ENCODE peak calls at places on chromosomes 2 and 18, in five cellular contexts. Y is GM23248, D is PC-3, R is A549, X is small intestine. U is an unnamed sample.

GRCh38 chr2:239313251-239313650 is 87.6 kb downstream of the HDAC4 start:
- DNase-seq in Y (no peak), D (no peak), R (no peak), X (no peak), U (no peak)

GRCh38 chr2:197708331-197708730 is 3.2 kb downstream of the MARS2 start:
- DNase-seq in Y (peak), D (peak), R (no peak), X (peak), U (peak)

GRCh38 chr2:24045511-24046508 is 1.4 kb downstream of the WDCP start:
- DNase-seq in Y (no peak), D (no peak), R (no peak), X (peak), U (no peak)

GRCh38 chr2:223117533-223117932 is 65.5 kb downstream of the KCNE4 start:
- DNase-seq in Y (no peak), D (no peak), R (no peak), X (no peak), U (no peak)

GRCh38 chr2:46072146-46072820 is 224.9 kb upstream of the EPAS1 start:
- DNase-seq in Y (no peak), D (no peak), R (no peak), X (no peak), U (peak)

GRCh38 chr2:75503048-75503607 is 57.6 kb downstream of the EVA1A start:
- DNase-seq in Y (peak), D (peak), R (peak), X (no peak), U (no peak)

GRCh38 chr2:207240649-207241048 is 74.9 kb upstream of the KLF7 start:
- DNase-seq in Y (no peak), D (no peak), R (no peak), X (peak), U (no peak)

GRCh38 chr2:60227014-60227413 is 326.4 kb downstream of the BCL11A start:
- DNase-seq in Y (no peak), D (no peak), R (no peak), X (no peak), U (no peak)

GRCh38 chr18:54257015-54257414 is 12.3 kb upstream of the POLI start:
- DNase-seq in Y (peak), D (no peak), R (no peak), X (no peak), U (no peak)

GRCh38 chr2:22683911-22684310 is 701.1 kb upstream of the KLHL29 start:
- DNase-seq in Y (no peak), D (no peak), R (no peak), X (no peak), U (no peak)

GRCh38 chr2:181680055-181680936 is at the start of gene NEUROD1:
- DNase-seq in Y (no peak), D (no peak), R (peak), X (no peak), U (no peak)

GRCh38 chr2:190186238-190186637 is 123.7 kb upstream of the MSTN start:
- DNase-seq in Y (peak), D (no peak), R (no peak), X (no peak), U (no peak)

GRCh38 chr2:46180189-46180588 is 117.0 kb upstream of the EPAS1 start:
- DNase-seq in Y (no peak), D (no peak), R (no peak), X (no peak), U (no peak)

GRCh38 chr2:111948832-111949231 is 50.4 kb downstream of the MERTK start:
- DNase-seq in Y (no peak), D (no peak), R (no peak), X (peak), U (no peak)

GRCh38 chr2:46144133-46144800 is 152.9 kb upstream of the EPAS1 start:
- DNase-seq in Y (no peak), D (no peak), R (no peak), X (peak), U (no peak)

GRCh38 chr2:176650811-176651559 is 381.7 kb downstream of the MTX2 start:
- DNase-seq in Y (no peak), D (no peak), R (no peak), X (no peak), U (no peak)

GRCh38 chr18:23825978-23826405 is 136.7 kb downstream of the LAMA3 start:
- DNase-seq in Y (peak), D (peak), R (no peak), X (no peak), U (peak)

GRCh38 chr2:29213871-29214341 is 98.7 kb downstream of the CLIP4 start:
- DNase-seq in Y (peak), D (peak), R (no peak), X (no peak), U (no peak)

GRCh38 chr2:102106133-102106556 is 36.4 kb upstream of the IL1R1 start:
- DNase-seq in Y (peak), D (peak), R (peak), X (no peak), U (peak)

GRCh38 chr2:206915136-206915535 is 24.2 kb upstream of the CPO start:
- DNase-seq in Y (peak), D (peak), R (peak), X (peak), U (peak)

GRCh38 chr2:65722028-65722427 is 289.6 kb upstream of the SPRED2 start:
- DNase-seq in Y (peak), D (peak), R (peak), X (no peak), U (no peak)

GRCh38 chr2:105781274-105781673 is 36.6 kb downstream of the NCK2 start:
- DNase-seq in Y (no peak), D (no peak), R (no peak), X (no peak), U (no peak)

GRCh38 chr2:237859082-237859433 is 365 bp upstream of the RAMP1 start:
- DNase-seq in Y (no peak), D (peak), R (no peak), X (peak), U (no peak)

GRCh38 chr18:50125456-50125855 is 69.5 kb downstream of the MYO5B start:
- DNase-seq in Y (no peak), D (no peak), R (no peak), X (no peak), U (no peak)

GRCh38 chr18:62777814-62778213 is 62.5 kb downstream of the PHLPP1 start:
- DNase-seq in Y (peak), D (no peak), R (no peak), X (no peak), U (no peak)

GRCh38 chr2:134783912-134784311 is 54.5 kb upstream of the ACMSD start:
- DNase-seq in Y (no peak), D (no peak), R (no peak), X (no peak), U (no peak)

GRCh38 chr2:234081970-234082822 is 31.7 kb downstream of the SPP2 start:
- DNase-seq in Y (no peak), D (peak), R (peak), X (peak), U (no peak)

GRCh38 chr2:143261986-143262784 is 133.0 kb downstream of the ARHGAP15 start:
- DNase-seq in Y (peak), D (no peak), R (no peak), X (peak), U (peak)

GRCh38 chr2:24456610-24457556 is 34.2 kb upstream of the NCOA1 start:
- DNase-seq in Y (peak), D (peak), R (peak), X (no peak), U (peak)

GRCh38 chr2:8009010-8009597 is 672.8 kb upstream of the ID2 start:
- DNase-seq in Y (peak), D (peak), R (no peak), X (no peak), U (no peak)

GRCh38 chr2:130963058-130963848 is 126.5 kb downstream of the ARHGEF4 start:
- DNase-seq in Y (no peak), D (no peak), R (no peak), X (no peak), U (no peak)

GRCh38 chr2:30565860-30566358 is 118.9 kb downstream of the LCLAT1 start:
- DNase-seq in Y (peak), D (no peak), R (no peak), X (no peak), U (peak)

GRCh38 chr2:234960091-234961088 is 8.6 kb downstream of the SH3BP4 start:
- DNase-seq in Y (peak), D (no peak), R (no peak), X (no peak), U (no peak)

GRCh38 chr2:37506407-37507068 is 162.1 kb downstream of the QPCT start:
- DNase-seq in Y (peak), D (no peak), R (no peak), X (no peak), U (no peak)

GRCh38 chr2:123195957-123196356 is 829.1 kb upstream of the CNTNAP5 start:
- DNase-seq in Y (no peak), D (no peak), R (no peak), X (no peak), U (no peak)

GRCh38 chr2:16625201-16625729 is 40.4 kb downstream of the CYRIA start:
- DNase-seq in Y (no peak), D (no peak), R (no peak), X (no peak), U (no peak)

DNA sequence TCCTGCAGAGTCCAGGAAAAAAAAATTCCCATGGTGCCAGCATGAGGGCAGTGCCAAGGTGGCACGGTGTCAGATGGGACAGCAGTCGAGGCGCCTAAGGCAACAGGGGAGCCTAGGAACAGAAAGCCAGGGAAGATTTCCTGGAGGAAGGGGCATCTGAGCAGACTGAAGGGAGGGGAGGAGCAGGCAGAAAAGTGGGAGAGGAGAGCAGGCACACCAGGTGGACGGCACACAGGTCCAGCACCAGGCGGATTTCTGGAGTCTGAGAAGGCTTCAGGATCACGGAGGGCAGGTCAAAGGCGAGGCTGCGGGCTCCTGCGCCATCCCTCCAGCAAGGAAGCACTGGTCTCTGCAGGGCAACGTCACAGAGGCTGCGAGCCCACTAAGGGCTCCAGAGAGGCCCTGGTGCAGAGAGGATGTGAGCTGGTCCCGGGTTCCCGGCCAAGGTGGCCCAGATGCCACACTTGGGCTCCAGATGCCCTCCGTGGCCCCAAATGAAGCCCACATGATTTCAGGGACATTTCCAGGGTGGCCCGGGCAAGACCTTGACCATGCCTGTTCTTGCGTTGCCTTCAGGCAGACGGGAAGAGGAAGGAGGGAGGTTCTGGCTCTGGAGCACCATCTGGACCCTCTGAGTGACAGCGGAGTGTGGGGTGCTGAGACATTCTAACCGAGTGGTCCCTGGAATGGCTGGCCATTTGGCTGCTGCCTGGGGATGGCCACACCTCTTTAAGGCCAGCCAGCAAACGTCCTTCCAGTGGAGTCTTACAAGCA is 4.1 kb downstream of the HS6ST1 start:
- DNase-seq in Y (no peak), D (no peak), R (no peak), X (no peak), U (no peak)
- H3K4me3 ChIP-seq in Y (no peak), D (no peak), R (no peak), X (no peak), U (no peak)

GRCh38 chr18:51330148-51330547 is 132.7 kb upstream of the MEX3C start:
- DNase-seq in Y (no peak), D (peak), R (no peak), X (no peak), U (no peak)

DNA sequence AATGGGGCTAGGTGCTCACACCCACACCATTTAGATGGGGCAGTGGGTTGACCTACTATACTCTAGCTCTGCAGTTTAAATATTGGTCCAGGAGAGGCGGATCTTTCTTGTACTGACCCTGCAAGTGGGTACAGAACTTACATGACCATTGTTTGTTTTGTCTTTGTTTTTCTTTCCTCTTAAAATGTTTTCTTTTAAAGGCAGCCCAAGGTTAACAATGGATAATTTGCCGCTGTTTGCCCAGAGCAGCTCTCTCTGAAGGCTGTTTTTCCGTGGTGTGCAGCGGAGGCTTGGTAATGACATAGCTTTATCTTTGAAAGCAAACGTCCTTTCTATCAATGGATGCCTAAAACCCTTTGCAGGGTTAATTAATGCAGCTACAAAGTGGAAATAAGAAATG is 133.3 kb upstream of the MEX3C start:
- DNase-seq in Y (no peak), D (no peak), R (no peak), X (no peak), U (no peak)
- H3K4me3 ChIP-seq in Y (no peak), D (no peak), R (no peak), X (no peak), U (no peak)

GRCh38 chr2:26179446-26179907 is 6.6 kb downstream of the GAREM2 start:
- DNase-seq in Y (no peak), D (no peak), R (no peak), X (no peak), U (no peak)

GRCh38 chr2:26177122-26177521 is 4.2 kb downstream of the GAREM2 start:
- DNase-seq in Y (no peak), D (no peak), R (no peak), X (no peak), U (no peak)

GRCh38 chr2:26175716-26176615 is 3.1 kb downstream of the GAREM2 start:
- DNase-seq in Y (no peak), D (no peak), R (no peak), X (no peak), U (no peak)

GRCh38 chr2:26178746-26179436 is 6.0 kb downstream of the GAREM2 start:
- DNase-seq in Y (peak), D (peak), R (no peak), X (peak), U (no peak)

DNA sequence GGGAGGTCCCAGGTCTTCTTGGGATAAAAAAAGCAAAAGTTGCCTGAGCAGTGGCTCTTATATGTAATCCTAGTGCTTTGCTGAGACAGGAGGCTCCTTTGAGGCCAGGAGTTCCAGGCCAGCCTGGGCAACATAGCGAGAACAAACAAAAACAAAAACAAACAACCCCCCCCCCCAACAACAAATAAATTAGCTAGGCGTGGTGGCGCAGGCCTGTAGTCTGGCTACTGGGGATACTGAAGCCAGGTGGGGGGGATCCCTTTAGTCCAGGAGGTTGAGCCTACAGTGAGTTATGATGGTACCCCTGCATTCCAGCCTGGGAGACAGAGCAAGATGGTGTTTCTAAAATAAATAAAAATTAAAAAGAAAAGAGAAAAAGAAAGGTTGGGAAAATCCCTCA is 5.4 kb downstream of the GAREM2 start:
- DNase-seq in Y (no peak), D (no peak), R (no peak), X (no peak), U (no peak)
- H3K4me3 ChIP-seq in Y (no peak), D (peak), R (peak), X (no peak), U (peak)

DNA sequence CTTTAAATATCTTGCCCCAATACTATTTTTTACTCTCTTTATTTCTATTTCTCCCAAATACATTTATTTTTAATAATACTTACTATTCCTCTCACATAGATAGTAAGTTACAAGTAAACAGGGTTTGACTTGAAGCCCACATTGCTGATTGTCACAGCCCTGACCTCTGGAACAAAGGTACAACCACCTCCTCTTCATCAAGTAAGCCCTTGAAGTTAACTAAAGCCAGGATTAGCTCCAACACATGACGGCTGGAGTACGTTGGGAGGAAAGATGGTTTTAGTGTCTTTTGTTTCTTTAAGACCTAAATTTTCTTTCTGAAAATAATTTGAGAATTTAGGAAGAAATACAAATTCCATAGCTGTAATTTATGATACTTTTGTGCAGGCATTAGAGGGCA is 951 bp downstream of the MYOM1 start:
- DNase-seq in Y (no peak), D (no peak), R (no peak), X (no peak), U (no peak)
- H3K4me3 ChIP-seq in Y (no peak), D (no peak), R (no peak), X (no peak), U (no peak)